ENCODE peak calls at places on chromosome 17, in seven cellular contexts. B, G, W, S, I, R and D are unnamed samples.

GRCh38 chr17:47212458-47212857 is 3.3 kb downstream of the MYL4 start:
- DNase-seq in S (no peak), B (no peak), G (no peak), W (no peak), I (no peak), R (no peak), D (no peak)

GRCh38 chr17:55346658-55347057 is 75.0 kb downstream of the MMD start:
- DNase-seq in B (no peak), S (no peak), G (no peak), R (no peak), I (no peak), W (no peak), D (no peak)

GRCh38 chr17:76542984-76543383 is 3.1 kb downstream of the PRCD start:
- DNase-seq in R (no peak), B (no peak), W (no peak), G (no peak), S (no peak), I (no peak), D (no peak)

GRCh38 chr17:73151888-73152633 is 12.7 kb upstream of the SSTR2 start:
- DNase-seq in R (no peak), S (no peak), B (no peak), G (no peak), I (no peak), W (no peak), D (no peak)

GRCh38 chr17:55777471-55777971 is 26.7 kb downstream of the PCTP start:
- DNase-seq in R (no peak), B (no peak), S (no peak), W (no peak), I (no peak), G (no peak), D (no peak)

GRCh38 chr17:4998666-4999428 is 1.1 kb downstream of the KIF1C start:
- DNase-seq in S (no peak), B (peak; percentile 16), G (no peak), I (peak; percentile 9), W (peak; percentile 51), R (no peak), D (no peak)

GRCh38 chr17:60863892-60864673 is 186.4 kb downstream of the BCAS3 start:
- DNase-seq in W (no peak), B (peak; percentile 2), R (no peak), I (peak; percentile 6), G (no peak), S (no peak), D (peak; percentile 9)

GRCh38 chr17:27466748-27467375 is 10.6 kb downstream of the KSR1 start:
- DNase-seq in I (no peak), R (no peak), G (no peak), W (no peak), S (no peak), B (no peak), D (no peak)

GRCh38 chr17:47388825-47389224 is 65.1 kb downstream of the EFCAB13 start:
- DNase-seq in R (no peak), W (no peak), G (no peak), B (no peak), S (no peak), I (no peak), D (no peak)

GRCh38 chr17:16129844-16130243 is 85.5 kb downstream of the NCOR1 start:
- DNase-seq in S (no peak), W (no peak), B (no peak), R (no peak), G (no peak), I (no peak), D (no peak)

GRCh38 chr17:62666061-62666800 is 38.8 kb downstream of the MRC2 start:
- DNase-seq in I (no peak), W (no peak), G (peak; percentile 41), B (no peak), S (no peak), R (no peak), D (no peak)

GRCh38 chr17:30158896-30159625 is 42.4 kb downstream of the NSRP1 start:
- DNase-seq in W (no peak), I (no peak), B (no peak), R (no peak), G (no peak), S (no peak), D (no peak)

GRCh38 chr17:30160419-30161172 is 44.0 kb downstream of the NSRP1 start:
- DNase-seq in G (no peak), W (no peak), S (no peak), I (no peak), R (no peak), B (no peak), D (peak; percentile 8)

GRCh38 chr17:30161601-30162000 is 45.0 kb downstream of the NSRP1 start:
- DNase-seq in S (no peak), G (no peak), B (no peak), I (no peak), W (no peak), R (no peak), D (peak; percentile 4)

GRCh38 chr17:30165960-30166359 is 49.3 kb downstream of the NSRP1 start:
- DNase-seq in B (no peak), S (no peak), R (no peak), I (no peak), W (no peak), G (no peak), D (no peak)

DNA sequence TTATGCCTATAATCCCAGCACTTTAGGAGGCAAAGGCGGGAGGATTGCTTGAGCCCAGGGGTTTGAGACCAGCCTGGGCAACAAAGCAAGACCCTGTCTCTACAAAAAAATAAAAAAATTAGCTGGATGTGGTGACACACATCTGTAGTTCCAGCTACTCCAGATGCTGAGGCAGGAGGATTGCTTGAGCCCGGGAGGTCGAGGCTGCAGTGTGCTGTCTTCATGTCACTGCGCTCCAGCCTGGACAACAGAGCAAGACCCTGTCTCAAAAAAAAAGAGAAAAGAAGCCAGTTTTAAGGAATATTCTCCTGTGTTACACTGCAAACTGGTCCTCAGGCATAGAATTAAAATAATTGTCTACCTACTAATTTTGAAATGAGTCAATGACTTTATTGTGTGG is 47.9 kb downstream of the NSRP1 start:
- DNase-seq in R (no peak), B (no peak), S (no peak), W (no peak), G (no peak), I (no peak), D (no peak)
- H2AK5ac ChIP-seq in R (no peak overlapping the region), B (no peak overlapping the region), S (no peak overlapping the region), W (no peak overlapping the region), G (no peak overlapping the region), I (no peak overlapping the region), D (no peak overlapping the region)

GRCh38 chr17:1769826-1770477 is 8.1 kb downstream of the SERPINF1 start:
- DNase-seq in B (peak; percentile 92), R (peak; percentile 67), S (no peak), G (peak; percentile 88), W (no peak), I (no peak), D (no peak)
- H2AK5ac ChIP-seq in B (no peak overlapping the region), R (no peak overlapping the region), S (peak overlapping the region; percentile 14), G (no peak overlapping the region), W (no peak overlapping the region), I (no peak overlapping the region), D (peak overlapping the region; percentile 67)

GRCh38 chr17:7222093-7222971 is 2.6 kb downstream of the ACADVL start:
- DNase-seq in G (peak; percentile 21), S (no peak), R (no peak), W (no peak), I (no peak), B (no peak), D (no peak)

GRCh38 chr17:7222972-7223292 is 3.2 kb downstream of the ACADVL start:
- DNase-seq in I (no peak), W (no peak), B (no peak), G (peak; percentile 30), R (no peak), S (no peak), D (no peak)

GRCh38 chr17:7220593-7221280 is 999 bp downstream of the ACADVL start:
- DNase-seq in W (peak; percentile 73), S (no peak), R (no peak), I (peak; percentile 67), G (peak; percentile 85), B (peak; percentile 75), D (peak; percentile 63)

GRCh38 chr17:7219812-7220592 is at the start of the genes ACADVL and DLG4:
- DNase-seq in W (peak; percentile 90), R (peak; percentile 96), S (peak; percentile 73), G (peak; percentile 90), B (peak; percentile 90), I (peak; percentile 90), D (peak; percentile 86)

DNA sequence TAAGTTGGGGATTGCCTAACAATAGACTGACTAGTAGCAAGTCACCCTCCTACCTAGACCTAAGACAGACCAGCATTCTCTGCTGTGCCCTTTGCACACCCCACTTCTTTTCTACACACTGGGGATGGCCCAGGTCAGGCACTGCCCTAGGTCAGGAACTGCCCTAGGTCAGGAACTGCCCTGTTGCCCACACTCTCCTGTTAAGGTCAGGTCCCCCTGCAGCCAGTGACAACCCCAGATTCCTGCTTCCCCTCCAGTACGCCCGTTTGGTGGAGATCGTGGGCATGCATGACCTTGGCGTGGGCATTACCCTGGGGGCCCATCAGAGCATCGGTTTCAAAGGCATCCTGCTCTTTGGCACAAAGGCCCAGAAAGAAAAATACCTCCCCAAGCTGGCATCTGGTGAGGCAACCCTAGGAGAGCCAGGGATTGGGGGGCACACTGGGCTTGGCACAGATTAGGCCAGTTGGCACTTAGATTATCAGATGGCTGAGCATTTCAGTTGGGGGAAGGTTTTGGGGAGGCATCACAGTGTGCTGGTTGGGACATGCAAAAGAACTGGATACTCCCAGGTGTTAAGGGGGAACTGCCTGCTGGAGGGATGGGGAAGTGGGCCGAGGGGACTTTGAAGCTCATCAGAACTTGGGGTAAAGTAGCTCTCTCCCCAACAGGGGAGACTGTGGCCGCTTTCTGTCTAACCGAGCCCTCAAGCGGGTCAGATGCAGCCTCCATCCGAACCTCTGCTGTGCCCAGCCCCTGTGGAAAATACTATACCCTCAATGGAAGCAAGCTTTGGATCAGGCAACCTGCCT is 1.7 kb downstream of the ACADVL start:
- DNase-seq in G (peak; percentile 26), B (no peak), S (no peak), W (no peak), R (no peak), I (no peak), D (no peak)
- H2AK5ac ChIP-seq in G (no peak overlapping the region), B (no peak overlapping the region), S (no peak overlapping the region), W (no peak overlapping the region), R (no peak overlapping the region), I (peak overlapping the region; percentile 41), D (no peak overlapping the region)

GRCh38 chr17:68766640-68767039 is 165.5 kb upstream of the FAM20A start:
- DNase-seq in R (no peak), I (no peak), W (no peak), S (no peak), B (no peak), G (no peak), D (no peak)

GRCh38 chr17:68763551-68763950 is 162.4 kb upstream of the FAM20A start:
- DNase-seq in G (no peak), R (no peak), W (no peak), I (peak; percentile 43), B (no peak), S (no peak), D (peak; percentile 40)

GRCh38 chr17:68759343-68760140 is 158.4 kb upstream of the FAM20A start:
- DNase-seq in G (peak; percentile 95), S (peak; percentile 78), R (peak; percentile 91), B (peak; percentile 96), I (peak; percentile 94), W (peak; percentile 85), D (peak; percentile 93)

GRCh38 chr17:68760141-68760475 is 158.9 kb upstream of the FAM20A start:
- DNase-seq in S (no peak), I (no peak), W (no peak), G (no peak), B (no peak), R (no peak), D (no peak)

DNA sequence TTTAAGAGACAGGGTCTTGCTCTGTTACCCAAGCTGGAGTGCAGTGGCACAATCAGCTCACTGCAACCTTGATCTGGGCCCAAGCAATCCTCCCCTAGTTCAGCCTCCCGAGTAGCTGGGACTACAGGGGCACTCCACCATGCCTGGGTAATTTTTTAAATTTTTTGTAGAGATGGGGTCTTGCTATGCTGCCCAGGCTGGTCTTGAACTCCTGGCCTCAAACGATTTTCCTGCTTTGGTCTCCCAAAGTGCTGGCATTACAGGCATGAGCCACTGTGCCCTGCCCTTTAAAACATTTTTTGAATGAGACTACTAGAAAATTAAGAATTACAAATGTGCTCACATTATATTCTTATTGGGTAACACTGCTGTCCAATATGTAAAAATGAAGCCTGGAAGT is 161.7 kb upstream of the FAM20A start:
- DNase-seq in I (no peak), G (no peak), R (no peak), W (no peak), B (no peak), S (no peak), D (no peak)
- H2AK5ac ChIP-seq in I (no peak overlapping the region), G (no peak overlapping the region), R (no peak overlapping the region), W (no peak overlapping the region), B (no peak overlapping the region), S (no peak overlapping the region), D (no peak overlapping the region)